ENCODE peak calls at places on chromosomes 5 and 9, in five cellular contexts. B, E, X, U and D are unnamed samples. For H3K27me3, the result is how much of the 10 kb centered on the place peaks cover.

GRCh38 chr5:35651002-35651756 is 33.5 kb downstream of the SPEF2 start:
- DNase-seq in B (no peak), E (no peak), X (peak), U (peak), D (no peak)

GRCh38 chr5:123485275-123485674 is 26.7 kb upstream of the CSNK1G3 start:
- DNase-seq in B (no peak), E (no peak), X (no peak), U (no peak), D (no peak)

GRCh38 chr5:139747583-139748504 is 47.8 kb upstream of the PSD2 start:
- DNase-seq in B (peak), E (peak), X (peak), U (no peak), D (peak)

GRCh38 chr5:96081276-96081858 is 119.7 kb upstream of the ELL2 start:
- DNase-seq in B (no peak), E (no peak), X (no peak), U (no peak), D (no peak)

GRCh38 chr9:91342575-91342974 is 19.1 kb downstream of the AUH start:
- DNase-seq in B (no peak), E (no peak), X (no peak), U (no peak), D (no peak)

GRCh38 chr5:6868170-6868569 is 154.9 kb downstream of the TENT4A start:
- DNase-seq in B (no peak), E (peak), X (no peak), U (no peak), D (no peak)

GRCh38 chr9:72599874-72600534 is 78.6 kb downstream of the TMC1 start:
- DNase-seq in B (no peak), E (no peak), X (no peak), U (no peak), D (no peak)

GRCh38 chr5:123371575-123372179 is 51.5 kb downstream of the CEP120 start:
- DNase-seq in B (peak), E (peak), X (peak), U (no peak), D (peak)

GRCh38 chr5:68252678-68253520 is 37.3 kb downstream of the PIK3R1 start:
- DNase-seq in B (no peak), E (peak), X (peak), U (no peak), D (no peak)

GRCh38 chr5:113488645-113489184 is 462 bp upstream of the MCC start:
- DNase-seq in B (no peak), E (no peak), X (no peak), U (no peak), D (no peak)

GRCh38 chr5:127936439-127936972 is 147.1 kb upstream of the SLC12A2 start:
- DNase-seq in B (no peak), E (no peak), X (no peak), U (no peak), D (no peak)

GRCh38 chr5:113505181-113505580 is 8.3 kb upstream of the YTHDC2 start:
- DNase-seq in B (no peak), E (no peak), X (no peak), U (peak), D (no peak)

GRCh38 chr5:42858709-42859108 is 47.0 kb upstream of the SELENOP start:
- DNase-seq in B (no peak), E (no peak), X (no peak), U (no peak), D (no peak)

GRCh38 chr5:122653087-122654017 is 121.5 kb upstream of the SNX2 start:
- DNase-seq in B (no peak), E (no peak), X (no peak), U (peak), D (no peak)

GRCh38 chr5:168227973-168228615 is 63.4 kb upstream of the WWC1 start:
- DNase-seq in B (no peak), E (no peak), X (no peak), U (no peak), D (no peak)

GRCh38 chr5:78234804-78235203 is 59.7 kb downstream of the AP3B1 start:
- DNase-seq in B (no peak), E (no peak), X (no peak), U (no peak), D (no peak)

GRCh38 chr5:135493406-135494180 is 41.4 kb upstream of the TIFAB start:
- DNase-seq in B (no peak), E (no peak), X (no peak), U (peak), D (no peak)

GRCh38 chr9:94912700-94913249 is 186.3 kb downstream of the AOPEP start:
- DNase-seq in B (no peak), E (no peak), X (no peak), U (peak), D (no peak)

GRCh38 chr9:85408494-85408893 is 333.3 kb downstream of the AGTPBP1 start:
- DNase-seq in B (no peak), E (no peak), X (no peak), U (no peak), D (no peak)

GRCh38 chr9:70218767-70219166 is 40.0 kb upstream of the SMC5 start:
- DNase-seq in B (no peak), E (no peak), X (no peak), U (no peak), D (no peak)

GRCh38 chr5:163352531-163352930 is 84.9 kb upstream of the CCNG1 start:
- DNase-seq in B (no peak), E (no peak), X (no peak), U (no peak), D (no peak)

GRCh38 chr5:153965102-153965645 is 73.5 kb downstream of the FAM114A2 start:
- DNase-seq in B (peak), E (peak), X (peak), U (no peak), D (no peak)

GRCh38 chr9:132319421-132320110 is 35.2 kb downstream of the SETX start:
- DNase-seq in B (no peak), E (no peak), X (no peak), U (no peak), D (no peak)

GRCh38 chr9:110029422-110029814 is 178.5 kb downstream of the C9orf152 start:
- DNase-seq in B (no peak), E (no peak), X (peak), U (peak), D (no peak)

GRCh38 chr5:35159370-35159742 is 70.9 kb downstream of the PRLR start:
- DNase-seq in B (no peak), E (no peak), X (peak), U (no peak), D (peak)

DNA sequence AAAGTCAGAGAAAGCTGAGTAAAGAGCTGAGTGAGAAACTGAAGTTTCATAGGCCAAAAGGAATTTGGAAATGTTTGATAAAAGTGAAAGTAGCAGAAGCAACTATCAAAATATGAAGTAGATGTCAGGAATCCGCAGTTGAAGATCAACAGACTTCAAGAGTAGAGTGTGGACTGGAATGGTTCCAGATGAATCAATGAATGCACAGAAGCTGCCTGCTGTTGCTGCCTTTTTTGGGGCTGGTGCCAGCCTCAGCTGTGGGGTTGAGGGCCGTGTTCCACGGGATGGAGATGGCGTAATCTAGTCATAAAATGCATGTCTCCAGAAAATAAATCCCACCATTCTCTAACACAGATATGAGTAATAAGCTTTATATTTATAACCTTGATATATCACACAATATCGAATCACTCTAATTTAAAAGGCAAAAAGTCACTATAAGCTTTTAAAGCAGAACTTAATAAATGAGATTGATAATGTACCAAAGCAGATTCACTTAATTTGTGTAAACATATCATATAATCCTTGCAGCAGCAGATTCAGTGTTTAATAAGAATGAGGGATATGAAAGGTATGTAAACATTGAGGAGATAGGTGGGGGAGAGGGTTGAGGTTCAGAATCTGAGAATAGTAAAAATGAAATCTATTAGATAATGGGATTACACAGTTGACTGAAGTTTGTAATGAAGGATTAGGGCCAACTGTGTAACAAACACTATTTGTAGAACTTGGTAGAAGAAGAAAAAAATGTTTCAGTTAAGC is 652.3 kb upstream of the FTMT start:
- DNase-seq in B (no peak), E (no peak), X (peak), U (no peak), D (no peak)
- TF ChIP-seq CTCF in B (no peak), E (no peak), X (no peak), U (no peak), D (no peak)

DNA sequence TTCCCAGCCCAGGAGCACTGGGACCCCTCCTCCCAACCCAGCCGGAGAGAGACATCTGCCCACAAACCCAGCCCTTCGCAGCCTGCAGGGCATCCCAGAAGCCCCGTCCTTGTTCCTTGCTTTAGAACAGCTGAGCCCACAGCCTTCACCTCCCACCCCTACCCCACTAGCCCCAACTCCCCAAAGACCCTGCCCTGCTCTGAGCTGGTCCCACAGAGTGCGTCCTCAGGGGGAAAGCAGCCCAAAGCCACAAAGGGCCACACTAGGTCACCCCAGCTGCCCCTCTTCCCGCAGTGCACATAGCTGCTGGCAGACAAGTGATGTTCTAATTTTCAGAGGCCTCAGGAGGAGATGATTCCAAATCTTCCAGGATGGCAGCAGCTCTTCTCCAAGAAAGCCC is 8.8 kb downstream of the PLPP7 start:
- DNase-seq in B (no peak), E (no peak), X (no peak), U (no peak), D (no peak)
- H3K27ac ChIP-seq in B (peak), E (peak), X (no peak), U (no peak), D (no peak)

GRCh38 chr9:114110180-114110579 is 11.1 kb upstream of the KIF12 start:
- DNase-seq in B (no peak), E (no peak), X (no peak), U (peak), D (no peak)

GRCh38 chr9:114112325-114112724 is 13.2 kb upstream of the KIF12 start:
- DNase-seq in B (no peak), E (no peak), X (no peak), U (no peak), D (no peak)

GRCh38 chr9:114109106-114109505 is 10.0 kb upstream of the KIF12 start:
- DNase-seq in B (no peak), E (no peak), X (no peak), U (no peak), D (no peak)

GRCh38 chr9:114107286-114108001 is 8.4 kb upstream of the KIF12 start:
- DNase-seq in B (no peak), E (no peak), X (no peak), U (no peak), D (no peak)

DNA sequence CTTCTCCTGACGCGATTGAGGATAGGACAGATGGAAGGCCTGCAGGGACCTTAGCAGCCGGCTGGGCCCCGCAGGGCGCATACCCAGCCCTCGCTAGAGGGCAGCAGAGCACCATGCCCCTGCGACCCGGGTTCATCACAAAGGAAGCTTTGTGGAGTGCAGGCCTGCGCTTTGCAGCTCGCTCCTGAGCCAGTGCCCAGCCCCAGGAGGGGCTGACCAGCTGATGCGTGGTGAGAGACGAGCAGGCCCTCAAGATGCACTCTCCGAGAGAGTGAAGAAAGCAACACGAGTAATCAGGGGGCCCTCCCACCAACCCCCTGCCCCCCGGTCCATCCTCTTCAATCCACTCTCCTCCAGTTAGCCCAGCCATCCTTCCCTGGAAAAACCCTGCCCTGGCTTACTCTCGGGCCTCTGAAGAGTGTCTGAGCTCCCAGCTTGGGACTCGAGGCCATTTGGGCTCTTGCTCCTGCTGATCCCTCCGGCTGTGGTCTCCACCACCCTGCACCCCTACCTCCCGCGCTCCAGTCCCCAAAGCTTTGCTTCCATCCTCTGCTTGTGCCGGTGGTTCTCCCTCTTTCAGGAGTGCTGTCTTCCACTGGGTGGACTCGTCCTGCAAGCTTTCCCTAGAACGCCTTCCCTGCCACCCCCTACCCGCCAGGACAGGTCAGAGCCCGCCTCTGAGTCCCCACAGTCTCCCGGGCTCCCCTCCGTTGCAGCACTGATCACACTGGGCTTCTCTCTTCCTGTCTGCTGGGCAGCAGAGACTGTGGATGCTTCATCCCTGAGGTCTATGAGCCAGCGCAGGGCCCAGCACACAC is 9.1 kb upstream of the KIF12 start:
- DNase-seq in B (peak), E (peak), X (peak), U (peak), D (peak)
- H3K27me3 ChIP-seq in B (under half), E (under half), X (under half), U (under half), D (under half)

GRCh38 chr9:135804588-135805421 is 102.5 kb downstream of the CAMSAP1 start:
- DNase-seq in B (peak), E (no peak), X (no peak), U (no peak), D (no peak)
- TF ChIP-seq CTCF in B (no peak), E (no peak), X (no peak), U (peak), D (no peak)

GRCh38 chr5:138606378-138606777 is 31.2 kb upstream of the HSPA9 start:
- DNase-seq in B (no peak), E (no peak), X (no peak), U (no peak), D (no peak)

GRCh38 chr5:138615461-138615860 is 40.3 kb upstream of the HSPA9 start:
- DNase-seq in B (no peak), E (no peak), X (no peak), U (no peak), D (no peak)

GRCh38 chr5:138610468-138611294 is 35.5 kb upstream of the HSPA9 start:
- DNase-seq in B (no peak), E (no peak), X (peak), U (no peak), D (no peak)

GRCh38 chr5:138616508-138616907 is 41.3 kb upstream of the HSPA9 start:
- DNase-seq in B (no peak), E (no peak), X (no peak), U (no peak), D (no peak)

GRCh38 chr5:138611295-138612220 is 36.4 kb upstream of the HSPA9 start:
- DNase-seq in B (no peak), E (no peak), X (peak), U (no peak), D (no peak)
- H3K27ac ChIP-seq in B (no peak), E (no peak), X (peak), U (no peak), D (peak)

GRCh38 chr9:136799079-136799853 is 3.1 kb downstream of the CCDC183 start:
- DNase-seq in B (no peak), E (no peak), X (peak), U (no peak), D (peak)
- H3K27me3 ChIP-seq in B (under half), E (under half), X (under half), U (under half), D (under half)

DNA sequence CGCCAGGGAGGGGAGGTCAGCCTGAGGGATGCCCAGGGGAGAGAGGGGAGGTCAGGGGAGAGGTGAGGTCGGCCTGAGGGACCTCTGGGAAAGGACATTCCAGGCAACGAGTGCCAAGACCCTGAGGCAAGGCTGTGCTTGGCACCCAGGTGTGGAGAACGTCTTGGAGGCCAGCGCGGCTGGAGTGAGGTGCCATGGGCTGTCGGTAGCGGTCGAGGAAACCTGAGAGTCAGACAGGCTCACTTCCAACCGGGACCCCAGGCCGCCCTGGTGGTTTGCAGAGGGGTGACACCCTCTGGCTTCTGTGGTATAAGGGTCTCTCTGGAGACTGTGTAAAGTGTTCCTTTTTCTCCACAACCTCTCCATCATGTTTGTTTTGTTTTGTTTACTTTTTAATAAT is 82.9 kb downstream of the CACNA1B start:
- DNase-seq in B (no peak), E (no peak), X (no peak), U (no peak), D (no peak)
- TF ChIP-seq CTCF in B (no peak), E (no peak), X (no peak), U (no peak), D (no peak)

DNA sequence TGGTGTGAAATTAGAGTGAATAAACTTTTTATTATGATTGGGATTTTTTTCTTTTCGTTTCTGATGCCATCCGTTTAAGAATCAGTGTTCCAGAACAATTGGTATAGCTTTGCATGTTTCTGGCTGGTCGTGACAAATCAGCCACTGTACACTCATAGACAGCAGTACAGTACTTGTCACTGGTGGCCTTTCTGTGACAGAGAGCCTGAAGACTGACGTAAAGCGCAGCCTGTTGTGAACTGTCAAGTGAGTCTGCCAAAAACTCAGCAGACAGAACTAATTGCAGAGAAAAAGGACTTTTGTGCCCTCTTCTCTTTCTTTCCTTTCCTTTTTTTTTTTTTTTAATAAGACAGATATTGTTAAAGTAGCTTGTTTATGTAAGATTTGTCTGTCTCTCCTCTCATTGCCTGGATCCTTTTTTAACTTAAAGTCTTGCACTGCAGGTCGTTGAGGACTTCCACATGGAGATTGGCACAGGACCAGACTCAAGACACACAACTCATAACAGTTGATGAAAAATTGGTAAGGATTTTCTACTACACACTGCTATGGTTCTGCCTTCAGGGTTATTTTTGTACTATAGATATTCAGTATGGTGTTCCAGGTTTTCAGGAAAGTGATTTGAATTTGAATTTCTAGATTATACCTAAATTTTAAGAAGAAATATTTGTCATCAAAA is 42.7 kb downstream of the NDUFS4 start:
- DNase-seq in B (no peak), E (no peak), X (no peak), U (no peak), D (no peak)
- H3K27ac ChIP-seq in B (no peak), E (peak), X (no peak), U (no peak), D (no peak)

GRCh38 chr5:3288325-3288724 is 307.3 kb upstream of the IRX1 start:
- DNase-seq in B (no peak), E (no peak), X (no peak), U (no peak), D (no peak)

GRCh38 chr5:3284506-3284905 is 311.1 kb upstream of the IRX1 start:
- DNase-seq in B (no peak), E (no peak), X (no peak), U (no peak), D (no peak)

GRCh38 chr5:3282841-3283240 is 312.8 kb upstream of the IRX1 start:
- DNase-seq in B (no peak), E (no peak), X (no peak), U (no peak), D (no peak)

GRCh38 chr5:3287516-3287915 is 308.1 kb upstream of the IRX1 start:
- DNase-seq in B (no peak), E (no peak), X (no peak), U (no peak), D (no peak)

GRCh38 chr5:3285621-3286020 is 310.0 kb upstream of the IRX1 start:
- DNase-seq in B (no peak), E (no peak), X (no peak), U (no peak), D (no peak)
- H3K27me3 ChIP-seq in B (under half), E (under half), X (under half), U (under half), D (under half)